ENCODE peak calls at places on chromosomes 16 and 17, in four cellular contexts. C is ascending aorta; F is Karpas-422; H is CD4-positive, alpha-beta memory T cell. K is an unnamed sample.

GRCh38 chr17:68356520-68356919 is 65.2 kb downstream of the ARSG start:
- DNase-seq in F (no peak), C (no peak), H (peak; percentile 81), K (no peak)

GRCh38 chr17:7107795-7108559 is 6.6 kb downstream of the ASGR2 start:
- DNase-seq in C (no peak), H (no peak), F (no peak), K (no peak)

GRCh38 chr17:12627177-12627629 is 38.5 kb upstream of the MYOCD start:
- DNase-seq in F (peak; percentile 14), C (peak; percentile 96), H (no peak), K (peak; percentile 87)

GRCh38 chr17:45905812-45906211 is 11.5 kb downstream of the MAPT start:
- DNase-seq in H (no peak), F (no peak), C (no peak), K (no peak)

GRCh38 chr16:87552772-87553171 is 49.5 kb upstream of the JPH3 start:
- DNase-seq in C (no peak), H (no peak), F (no peak), K (no peak)

GRCh38 chr16:28131210-28131609 is 67.7 kb upstream of the GSG1L start:
- DNase-seq in C (no peak), H (no peak), F (no peak), K (no peak)

GRCh38 chr17:68600123-68600880 is 865 bp downstream of the FAM20A start:
- DNase-seq in C (no peak), F (no peak), H (no peak), K (peak; percentile 21)

GRCh38 chr16:73616186-73616585 is 568.3 kb upstream of the ZFHX3 start:
- DNase-seq in F (peak; percentile 45), H (no peak), C (no peak), K (no peak)

GRCh38 chr17:8520981-8521380 is 85.3 kb downstream of the NDEL1 start:
- DNase-seq in H (no peak), F (no peak), C (no peak), K (no peak)

GRCh38 chr16:1159973-1160772 is 7.3 kb downstream of the CACNA1H start:
- DNase-seq in H (no peak), F (no peak), C (no peak), K (no peak)

GRCh38 chr16:10338426-10338825 is 47.4 kb upstream of the ATF7IP2 start:
- DNase-seq in C (no peak), F (peak; percentile 88), H (no peak), K (peak; percentile 29)

GRCh38 chr17:33888455-33888854 is 366.6 kb upstream of the CCL2 start:
- DNase-seq in H (no peak), C (no peak), F (no peak), K (peak; percentile 14)

GRCh38 chr16:50538411-50539052 is 9.7 kb upstream of the NKD1 start:
- DNase-seq in H (no peak), C (peak; percentile 24), F (no peak), K (no peak)

GRCh38 chr17:38564869-38565268 is 40.9 kb downstream of the SRCIN1 start:
- DNase-seq in F (no peak), C (no peak), H (no peak), K (no peak)

GRCh38 chr16:16045879-16046278 is 96.5 kb downstream of the ABCC1 start:
- DNase-seq in C (no peak), H (no peak), F (no peak), K (no peak)

GRCh38 chr17:43676471-43676870 is 14.7 kb upstream of the MEOX1 start:
- DNase-seq in C (no peak), F (no peak), H (no peak), K (no peak)

GRCh38 chr17:42992872-42993271 is 5.3 kb upstream of the RPL27 start:
- DNase-seq in F (no peak), H (no peak), C (no peak), K (no peak)

GRCh38 chr16:27097671-27098275 is 31.0 kb downstream of the C16orf82 start:
- DNase-seq in F (no peak), C (no peak), H (no peak), K (peak; percentile 8)

GRCh38 chr16:11100239-11100750 is 155.7 kb downstream of the SOCS1 start:
- DNase-seq in H (no peak), F (no peak), C (peak; percentile 81), K (peak; percentile 96)

GRCh38 chr17:28807925-28808641 is 34.5 kb downstream of the FAM222B start:
- DNase-seq in C (no peak), F (peak; percentile 51), H (no peak), K (peak; percentile 67)

GRCh38 chr17:57697197-57697596 is 47.9 kb downstream of the CCDC182 start:
- DNase-seq in F (no peak), C (no peak), H (no peak), K (no peak)

GRCh38 chr17:50003916-50004315 is 8.9 kb upstream of the DLX3 start:
- DNase-seq in F (no peak), C (no peak), H (no peak), K (no peak)

GRCh38 chr17:63398680-63399079 is 47.4 kb downstream of the CYB561 start:
- DNase-seq in H (no peak), F (peak; percentile 61), C (no peak), K (no peak)

GRCh38 chr17:34171245-34171818 is 83.8 kb upstream of the CCL2 start:
- DNase-seq in C (peak; percentile 77), F (peak; percentile 85), H (peak; percentile 25), K (peak; percentile 59)

GRCh38 chr16:57624044-57624688 is 4.3 kb upstream of the ADGRG1 start:
- DNase-seq in F (no peak), C (no peak), H (no peak), K (no peak)

GRCh38 chr16:49528035-49528434 is 154.4 kb downstream of the C16orf78 start:
- DNase-seq in F (no peak), C (no peak), H (no peak), K (no peak)

GRCh38 chr17:58324409-58325288 is 3.9 kb downstream of the TSPOAP1 start:
- DNase-seq in F (peak; percentile 38), H (no peak), C (no peak), K (peak; percentile 81)

GRCh38 chr17:75073618-75074047 is 14.1 kb upstream of the SLC16A5 start:
- DNase-seq in F (no peak), C (no peak), H (no peak), K (no peak)

GRCh38 chr17:31825961-31826691 is 32.9 kb downstream of the COPRS start:
- DNase-seq in H (no peak), F (no peak), C (peak; percentile 84), K (peak; percentile 97)

GRCh38 chr17:82566129-82566995 is 46.8 kb downstream of the FOXK2 start:
- DNase-seq in C (no peak), H (no peak), F (no peak), K (no peak)

GRCh38 chr17:26782153-26782552 is 511.8 kb upstream of the WSB1 start:
- DNase-seq in C (peak; percentile 51), F (no peak), H (no peak), K (no peak)
- H3K9me3 ChIP-seq in C (peaks cover 6% of the 10 kb centered on the region), F (peaks cover 41% of the 10 kb centered on the region), H (no peaks in the 10 kb centered on the region), K (peaks cover 17% of the 10 kb centered on the region)

GRCh38 chr16:3289998-3290673 is 6.8 kb downstream of the ZNF263 start:
- DNase-seq in C (no peak), H (no peak), F (no peak), K (no peak)
- H3K9me3 ChIP-seq in C (peaks cover 87% of the 10 kb centered on the region), H (no peaks in the 10 kb centered on the region), F (peaks cover 64% of the 10 kb centered on the region), K (peaks cover 94% of the 10 kb centered on the region)

GRCh38 chr16:35150805-35151312 is 1691.4 kb downstream of the TP53TG3F start:
- DNase-seq in F (no peak), H (no peak), C (no peak), K (no peak)
- H3K9me3 ChIP-seq in F (peaks cover 46% of the 10 kb centered on the region), H (no peaks in the 10 kb centered on the region), C (no peaks in the 10 kb centered on the region), K (no peaks in the 10 kb centered on the region)

GRCh38 chr16:62664566-62664965 is 628.3 kb upstream of the CDH8 start:
- DNase-seq in C (no peak), H (no peak), F (no peak), K (no peak)

GRCh38 chr16:62661435-62661834 is 625.2 kb upstream of the CDH8 start:
- DNase-seq in F (no peak), H (no peak), C (no peak), K (no peak)

DNA sequence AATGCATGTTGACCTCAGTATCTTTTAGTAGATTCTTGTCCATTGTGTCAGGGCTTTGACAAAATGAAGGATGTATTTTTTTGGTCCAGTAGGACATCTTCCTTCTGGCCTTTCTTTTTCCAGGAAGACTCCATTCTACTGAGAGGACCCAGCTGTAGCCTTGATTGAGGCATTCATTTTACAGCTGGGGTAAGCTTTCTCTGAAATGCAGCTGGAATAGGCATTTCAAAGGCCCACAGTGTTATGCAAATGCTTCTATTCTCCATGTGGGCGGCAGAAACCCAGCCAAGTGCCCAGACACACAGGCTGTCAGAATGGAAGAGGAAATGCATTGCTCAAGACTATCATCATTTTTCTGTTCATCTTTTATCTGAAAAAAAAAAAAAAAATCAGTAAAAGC is 629.0 kb upstream of the CDH8 start:
- DNase-seq in H (no peak), F (no peak), C (no peak), K (no peak)
- H3K9me3 ChIP-seq in H (no peaks in the 10 kb centered on the region), F (peaks cover 11% of the 10 kb centered on the region), C (no peaks in the 10 kb centered on the region), K (no peaks in the 10 kb centered on the region)

GRCh38 chr17:227581-228222 is 46.3 kb upstream of the DOC2B start:
- DNase-seq in F (no peak), H (no peak), C (no peak), K (no peak)
- H3K9me3 ChIP-seq in F (no peaks in the 10 kb centered on the region), H (no peaks in the 10 kb centered on the region), C (no peaks in the 10 kb centered on the region), K (no peaks in the 10 kb centered on the region)

K was measured in MG63.